ENCODE peak calls at places on chromosomes 11 and 22, in six cellular contexts. F is testis, I is heart right ventricle, S is psoas muscle, V is kidney, P is GM23338. L is an unnamed sample.

GRCh38 chr11:116861539-116861938 is 24.1 kb upstream of the APOA1 start:
- DNase-seq in S (no peak), P (no peak), V (no peak), F (no peak), I (no peak), L (no peak)

GRCh38 chr11:121048464-121049233 is 24.7 kb downstream of the TBCEL start:
- DNase-seq in I (no peak), F (no peak), P (no peak), V (no peak), S (no peak), L (no peak)

GRCh38 chr11:71330349-71330748 is 78.0 kb upstream of the SHANK2 start:
- DNase-seq in F (no peak), P (no peak), S (no peak), I (no peak), V (peak; percentile 61), L (no peak)

GRCh38 chr11:128553662-128554392 is 33.5 kb downstream of the ETS1 start:
- DNase-seq in V (no peak), P (no peak), F (no peak), I (peak; percentile 67), S (no peak), L (no peak)

GRCh38 chr22:29625090-29625825 is 21.8 kb downstream of the NF2 start:
- DNase-seq in S (peak; percentile 65), I (no peak), V (no peak), P (peak; percentile 61), F (peak; percentile 74), L (peak; percentile 73)

GRCh38 chr11:75773595-75774353 is 5.2 kb downstream of the DGAT2 start:
- DNase-seq in V (peak; percentile 55), I (no peak), P (no peak), S (no peak), F (no peak), L (no peak)

GRCh38 chr11:36056160-36056751 is 112.4 kb downstream of the LDLRAD3 start:
- DNase-seq in P (peak; percentile 82), I (no peak), V (no peak), F (peak; percentile 49), S (no peak), L (no peak)

GRCh38 chr22:49216579-49216978 is 611.1 kb downstream of the BRD1 start:
- DNase-seq in S (no peak), F (no peak), I (no peak), P (no peak), V (no peak), L (no peak)

GRCh38 chr11:65856689-65857499 is 1.1 kb downstream of the CFL1 start:
- DNase-seq in P (peak; percentile 85), I (peak; percentile 87), V (peak; percentile 95), F (peak; percentile 90), S (peak; percentile 90), L (peak; percentile 80)

GRCh38 chr11:104333977-104334376 is 170.0 kb upstream of the PDGFD start:
- DNase-seq in S (no peak), V (no peak), F (peak; percentile 14), I (no peak), P (peak; percentile 57), L (no peak)

GRCh38 chr11:65357856-65358356 is 3.4 kb downstream of the TIGD3 start:
- DNase-seq in F (peak; percentile 64), I (no peak), S (no peak), V (peak; percentile 46), P (no peak), L (no peak)

GRCh38 chr11:77086521-77087472 is 15.8 kb upstream of the OMP start:
- DNase-seq in I (no peak), P (no peak), V (peak; percentile 55), F (peak; percentile 81), S (peak; percentile 46), L (no peak)

GRCh38 chr11:69201764-69202370 is 46.1 kb downstream of the SMIM38 start:
- DNase-seq in P (no peak), F (no peak), S (no peak), V (no peak), I (no peak), L (no peak)

GRCh38 chr11:94806436-94806835 is 38.3 kb downstream of the AMOTL1 start:
- DNase-seq in P (no peak), F (no peak), I (no peak), V (no peak), S (no peak), L (no peak)

GRCh38 chr22:34430386-34430785 is 510.1 kb upstream of the LARGE1 start:
- DNase-seq in V (no peak), F (no peak), P (no peak), I (no peak), S (no peak), L (no peak)

GRCh38 chr11:69333149-69333710 is 39.3 kb downstream of the MYEOV start:
- DNase-seq in V (no peak), F (no peak), I (no peak), P (no peak), S (no peak), L (no peak)

GRCh38 chr11:103491777-103492176 is 382.6 kb downstream of the DYNC2H1 start:
- DNase-seq in S (no peak), I (no peak), F (no peak), P (peak; percentile 83), V (no peak), L (no peak)

GRCh38 chr11:28144808-28145207 is 36.6 kb downstream of the METTL15 start:
- DNase-seq in I (no peak), P (no peak), V (no peak), S (no peak), F (no peak), L (no peak)

GRCh38 chr11:128530119-128531091 is 57.0 kb downstream of the ETS1 start:
- DNase-seq in S (peak; percentile 61), P (no peak), V (no peak), I (no peak), F (no peak), L (no peak)

GRCh38 chr11:73257342-73258103 is 14.6 kb upstream of the P2RY6 start:
- DNase-seq in P (peak; percentile 33), F (peak; percentile 44), I (no peak), V (peak; percentile 95), S (no peak), L (peak; percentile 93)

GRCh38 chr22:19234126-19234896 is 55.8 kb upstream of the SLC25A1 start:
- DNase-seq in F (no peak), V (no peak), P (no peak), I (no peak), S (no peak), L (no peak)

GRCh38 chr22:47456031-47456430 is 693.6 kb downstream of the TBC1D22A start:
- DNase-seq in I (no peak), F (no peak), P (no peak), S (no peak), V (no peak), L (no peak)

GRCh38 chr22:44907765-44908737 is 101.8 kb downstream of the PHF21B start:
- DNase-seq in I (no peak), P (no peak), V (peak; percentile 48), F (no peak), S (peak; percentile 33), L (no peak)

GRCh38 chr11:118619444-118620205 is 12.2 kb downstream of the PHLDB1 start:
- DNase-seq in I (peak; percentile 77), S (peak; percentile 20), F (no peak), P (no peak), V (peak; percentile 70), L (no peak)

GRCh38 chr11:95302211-95302610 is 71.2 kb upstream of the SESN3 start:
- DNase-seq in S (no peak), I (no peak), F (no peak), V (no peak), P (no peak), L (no peak)

GRCh38 chr11:14411818-14412217 is 52.8 kb upstream of the RRAS2 start:
- DNase-seq in S (peak; percentile 78), V (no peak), I (no peak), F (no peak), P (no peak), L (no peak)

GRCh38 chr22:31870890-31871289 is 73.4 kb upstream of the YWHAH start:
- DNase-seq in P (no peak), V (no peak), F (no peak), I (no peak), S (no peak), L (no peak)

GRCh38 chr22:30754971-30755759 is 60.5 kb downstream of the OSBP2 start:
- DNase-seq in S (peak; percentile 58), P (peak; percentile 92), I (peak; percentile 29), V (no peak), F (peak; percentile 75), L (peak; percentile 35)

GRCh38 chr22:24247564-24248344 is 2.9 kb upstream of the GGT5 start:
- DNase-seq in F (peak; percentile 92), P (peak; percentile 91), S (peak; percentile 95), V (peak; percentile 98), I (peak; percentile 87), L (peak; percentile 97)

GRCh38 chr11:48066881-48067800 is 86.8 kb downstream of the PTPRJ start:
- DNase-seq in S (no peak), F (no peak), I (no peak), V (no peak), P (no peak), L (no peak)

GRCh38 chr11:32071811-32072210 is 19.1 kb upstream of the RCN1 start:
- DNase-seq in V (no peak), I (no peak), P (peak; percentile 61), S (no peak), F (peak; percentile 20), L (no peak)

GRCh38 chr11:28461846-28462245 is 353.7 kb downstream of the METTL15 start:
- DNase-seq in P (no peak), S (no peak), V (no peak), I (no peak), F (no peak), L (no peak)

GRCh38 chr11:123122341-123122740 is 60.4 kb upstream of the HSPA8 start:
- DNase-seq in V (no peak), S (no peak), F (no peak), I (no peak), P (no peak), L (peak; percentile 26)

GRCh38 chr11:972812-973211 is 47.1 kb downstream of the AP2A2 start:
- DNase-seq in P (no peak), I (no peak), S (no peak), V (no peak), F (no peak), L (no peak)
- H3K4me1 ChIP-seq in P (no peaks in the 10 kb centered on the region), I (no peaks in the 10 kb centered on the region), S (peaks cover 17% of the 10 kb centered on the region), V (peaks cover 8% of the 10 kb centered on the region), F (peaks cover 6% of the 10 kb centered on the region), L (no peaks in the 10 kb centered on the region)

GRCh38 chr22:38079804-38080203 is 4.2 kb downstream of the SLC16A8 start:
- DNase-seq in F (no peak), I (no peak), V (peak; percentile 26), S (no peak), P (no peak), L (no peak)
- H3K4me1 ChIP-seq in F (peaks cover 31% of the 10 kb centered on the region), I (peaks cover 14% of the 10 kb centered on the region), V (peaks cover 8% of the 10 kb centered on the region), S (peaks cover 18% of the 10 kb centered on the region), P (peaks cover 21% of the 10 kb centered on the region), L (peaks cover 12% of the 10 kb centered on the region)

GRCh38 chr11:1508491-1508891 is 21.9 kb upstream of the MOB2 start:
- DNase-seq in S (peak; percentile 29), V (peak; percentile 57), P (no peak), I (no peak), F (no peak), L (no peak)
- H3K4me1 ChIP-seq in S (peaks cover 64% of the 10 kb centered on the region), V (peaks cover 10% of the 10 kb centered on the region), P (peaks cover 12% of the 10 kb centered on the region), I (peaks cover 53% of the 10 kb centered on the region), F (peaks cover 11% of the 10 kb centered on the region), L (peaks cover 68% of the 10 kb centered on the region)

GRCh38 chr11:114110948-114111347 is 51.4 kb downstream of the ZBTB16 start:
- DNase-seq in V (no peak), I (peak; percentile 58), S (peak; percentile 65), F (peak; percentile 63), P (no peak), L (no peak)
- H3K4me1 ChIP-seq in V (peaks cover 35% of the 10 kb centered on the region), I (peaks cover 77% of the 10 kb centered on the region), S (peaks cover 98% of the 10 kb centered on the region), F (peaks cover 14% of the 10 kb centered on the region), P (peaks cover 12% of the 10 kb centered on the region), L (peaks cover 100% of the 10 kb centered on the region)